ENCODE peak calls at places on chromosome 10, in nine cellular contexts. U, A, V, O, Z, F, C, G and M are unnamed samples. For H3K4me1, the result is how much of the 10 kb centered on the place peaks cover.

GRCh38 chr10:23516530-23516929 is 77.7 kb downstream of the OTUD1 start:
- DNase-seq in U (no peak), A (no peak), V (no peak), O (no peak), Z (no peak), F (no peak), C (peak), G (no peak), M (no peak)

GRCh38 chr10:102619281-102619981 is 24.8 kb upstream of the TRIM8 start:
- DNase-seq in U (no peak), A (no peak), V (no peak), O (no peak), Z (no peak), F (no peak), C (no peak), G (no peak), M (no peak)

GRCh38 chr10:35913628-35914027 is 271.5 kb upstream of the FZD8 start:
- DNase-seq in U (no peak), A (no peak), V (no peak), O (no peak), Z (no peak), F (no peak), C (no peak), G (no peak), M (no peak)

GRCh38 chr10:127417686-127418415 is 131.3 kb upstream of the NPS start:
- DNase-seq in U (no peak), A (no peak), V (peak), O (no peak), Z (no peak), F (no peak), C (no peak), G (no peak), M (no peak)

GRCh38 chr10:132229834-132230556 is 43.2 kb downstream of the DPYSL4 start:
- DNase-seq in U (no peak), A (peak), V (peak), O (peak), Z (no peak), F (no peak), C (no peak), G (peak), M (no peak)

GRCh38 chr10:129361676-129362376 is 105.2 kb upstream of the MGMT start:
- DNase-seq in U (no peak), A (no peak), V (no peak), O (no peak), Z (peak), F (no peak), C (no peak), G (no peak), M (no peak)

GRCh38 chr10:22002531-22003110 is 909 bp downstream of the DNAJC1 start:
- DNase-seq in U (no peak), A (no peak), V (no peak), O (no peak), Z (no peak), F (no peak), C (peak), G (no peak), M (no peak)

GRCh38 chr10:114719311-114719710 is 61.2 kb upstream of the ABLIM1 start:
- DNase-seq in U (no peak), A (peak), V (no peak), O (peak), Z (no peak), F (no peak), C (peak), G (no peak), M (no peak)

GRCh38 chr10:87547734-87548311 is 43.1 kb downstream of the MINPP1 start:
- DNase-seq in U (no peak), A (no peak), V (no peak), O (no peak), Z (no peak), F (no peak), C (no peak), G (no peak), M (no peak)

GRCh38 chr10:66838656-66839055 is 87.2 kb upstream of the LRRTM3 start:
- DNase-seq in U (no peak), A (no peak), V (no peak), O (no peak), Z (no peak), F (no peak), C (no peak), G (no peak), M (no peak)

GRCh38 chr10:78199019-78199418 is 165.4 kb downstream of the RPS24 start:
- DNase-seq in U (no peak), A (no peak), V (no peak), O (no peak), Z (no peak), F (no peak), C (no peak), G (no peak), M (no peak)

GRCh38 chr10:83612050-83612449 is 527.3 kb upstream of the GHITM start:
- DNase-seq in U (no peak), A (no peak), V (no peak), O (no peak), Z (no peak), F (no peak), C (no peak), G (no peak), M (no peak)

GRCh38 chr10:53209941-53210611 is 437.5 kb upstream of the MBL2 start:
- DNase-seq in U (no peak), A (no peak), V (no peak), O (no peak), Z (no peak), F (no peak), C (peak), G (no peak), M (no peak)

GRCh38 chr10:114266521-114266920 is 27.5 kb downstream of the VWA2 start:
- DNase-seq in U (no peak), A (peak), V (no peak), O (peak), Z (no peak), F (no peak), C (no peak), G (no peak), M (no peak)

GRCh38 chr10:97766996-97767924 is 4.5 kb downstream of the SFRP5 start:
- DNase-seq in U (no peak), A (no peak), V (no peak), O (no peak), Z (no peak), F (no peak), C (no peak), G (no peak), M (no peak)

GRCh38 chr10:59281861-59282260 is 80.5 kb downstream of the FAM13C start:
- DNase-seq in U (no peak), A (no peak), V (no peak), O (no peak), Z (no peak), F (no peak), C (no peak), G (no peak), M (no peak)
- TF ChIP-seq EP300 in U (no peak), A (no peak), V (no peak), O (no peak), Z (no peak), F (no peak), C (no peak), G (no peak), M (no peak)

GRCh38 chr10:561721-562120 is 127.7 kb downstream of the DIP2C start:
- DNase-seq in U (no peak), A (no peak), V (no peak), O (no peak), Z (no peak), F (no peak), C (no peak), G (no peak), M (no peak)
- H3K4me1 ChIP-seq in U (half or more), A (under half), V (under half), O (under half), Z (under half), F (under half), C (under half), G (under half), M (half or more)

GRCh38 chr10:61835069-61835908 is 66.2 kb upstream of the ARID5B start:
- DNase-seq in U (no peak), A (peak), V (no peak), O (peak), Z (no peak), F (no peak), C (peak), G (no peak), M (no peak)
- TF ChIP-seq CTCF in U (peak), A (no peak), V (no peak), O (peak), Z (no peak), F (peak), C (peak), G (no peak), M (no peak)

DNA sequence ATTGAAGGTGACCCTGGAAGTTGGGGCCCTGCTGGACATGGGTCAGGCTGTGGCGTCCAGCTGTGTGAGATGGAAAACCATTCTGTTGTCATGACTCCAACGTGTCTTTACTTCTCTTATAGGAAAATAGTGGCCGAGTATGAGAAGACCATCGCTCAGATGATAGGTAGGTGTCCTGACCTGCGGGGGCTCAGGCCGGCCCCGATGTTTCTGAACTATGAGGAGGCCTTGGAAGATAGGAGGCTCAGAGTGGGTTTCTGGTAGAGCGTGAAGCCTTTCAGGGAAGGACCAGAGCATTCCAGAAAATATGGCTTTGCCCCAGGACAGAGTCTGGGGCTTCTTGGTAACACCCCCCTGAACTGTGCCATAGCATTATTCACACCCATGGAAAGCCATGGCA is 29.3 kb upstream of the BTBD16 start:
- DNase-seq in U (no peak), A (no peak), V (no peak), O (no peak), Z (no peak), F (no peak), C (no peak), G (no peak), M (no peak)
- TF ChIP-seq EP300 in U (no peak), A (no peak), V (no peak), O (no peak), Z (no peak), F (no peak), C (no peak), G (no peak), M (no peak)

GRCh38 chr10:49054753-49055152 is 60.6 kb downstream of the VSTM4 start:
- DNase-seq in U (no peak), A (no peak), V (no peak), O (no peak), Z (no peak), F (no peak), C (no peak), G (no peak), M (peak)

GRCh38 chr10:49058341-49059255 is 56.7 kb downstream of the VSTM4 start:
- DNase-seq in U (no peak), A (no peak), V (peak), O (no peak), Z (no peak), F (no peak), C (no peak), G (no peak), M (peak)

GRCh38 chr10:49055231-49055850 is 60.0 kb downstream of the VSTM4 start:
- DNase-seq in U (no peak), A (no peak), V (no peak), O (no peak), Z (no peak), F (no peak), C (no peak), G (no peak), M (peak)

GRCh38 chr10:49056356-49056755 is 59.0 kb downstream of the VSTM4 start:
- DNase-seq in U (no peak), A (no peak), V (no peak), O (no peak), Z (no peak), F (no peak), C (no peak), G (no peak), M (peak)

GRCh38 chr10:49057481-49057880 is 57.8 kb downstream of the VSTM4 start:
- DNase-seq in U (no peak), A (no peak), V (no peak), O (no peak), Z (no peak), F (no peak), C (no peak), G (no peak), M (no peak)
- H3K4me1 ChIP-seq in U (under half), A (under half), V (under half), O (under half), Z (under half), F (under half), C (under half), G (under half), M (under half)

DNA sequence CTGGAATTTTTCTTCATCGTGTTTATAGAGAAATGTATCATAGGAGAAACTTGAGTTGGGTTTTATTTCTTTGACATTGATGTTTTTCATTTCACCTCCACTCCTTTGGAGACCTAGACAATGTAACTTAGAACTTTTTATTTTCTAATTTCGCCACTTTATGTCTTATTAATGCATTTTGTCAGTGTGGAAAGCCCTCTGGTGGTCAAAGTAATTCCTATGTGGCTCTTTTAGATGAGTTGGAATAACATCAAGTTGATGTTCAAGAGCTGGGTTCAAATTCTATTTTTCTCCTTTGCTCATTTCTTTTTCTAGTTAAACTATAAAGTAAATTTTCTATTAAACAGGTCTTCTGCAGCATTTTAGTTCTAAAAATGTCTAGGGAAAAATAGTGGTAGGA is 478.6 kb downstream of the LRMDA start:
- DNase-seq in U (no peak), A (no peak), V (no peak), O (no peak), Z (no peak), F (no peak), C (peak), G (no peak), M (no peak)
- TF ChIP-seq CTCF in U (peak), A (no peak), V (peak), O (peak), Z (no peak), F (peak), C (peak), G (peak), M (peak)

DNA sequence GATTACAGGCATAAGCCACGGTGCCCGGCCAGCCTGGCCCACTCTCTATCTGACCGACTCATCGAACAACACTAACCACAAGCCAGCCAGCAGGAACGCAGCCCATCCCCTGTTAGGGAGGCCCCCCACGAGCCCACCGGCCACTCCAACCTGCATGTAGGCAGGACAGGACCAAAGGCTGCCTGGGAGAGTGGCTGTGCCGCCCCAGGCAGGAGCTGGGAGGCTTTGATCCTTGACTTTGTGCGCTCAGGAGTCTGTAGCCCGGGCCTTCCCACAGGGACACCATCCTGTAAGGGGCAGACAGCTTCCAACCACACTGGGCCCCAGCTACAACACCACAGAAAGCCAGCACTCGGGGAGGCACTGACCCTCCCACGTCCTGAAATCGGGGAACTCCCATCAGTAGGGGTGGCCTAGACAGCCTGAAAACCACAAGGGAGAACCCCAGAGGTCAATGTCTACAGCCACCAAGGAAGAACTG is 29.4 kb downstream of the GRID1 start:
- DNase-seq in U (peak), A (no peak), V (no peak), O (no peak), Z (no peak), F (no peak), C (no peak), G (no peak), M (no peak)
- TF ChIP-seq EP300 in U (no peak), A (no peak), V (no peak), O (no peak), Z (no peak), F (no peak), C (no peak), G (no peak), M (no peak)

DNA sequence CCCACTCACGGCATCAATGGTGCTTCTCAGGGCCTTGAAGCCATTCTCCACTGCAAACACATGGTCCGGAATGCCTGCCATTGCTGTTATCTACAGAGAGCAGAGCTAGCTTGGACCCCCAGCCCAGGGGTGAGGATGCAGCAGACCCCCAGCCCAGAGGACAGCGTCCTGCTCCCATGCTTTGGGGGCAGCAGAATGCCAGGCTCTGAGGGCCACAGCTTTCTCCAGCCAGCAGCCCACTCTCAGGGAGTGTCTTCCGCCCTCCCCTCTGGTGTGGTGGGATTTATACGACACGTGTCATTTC is 48.1 kb upstream of the MSMB start:
- DNase-seq in U (no peak), A (no peak), V (no peak), O (no peak), Z (no peak), F (no peak), C (no peak), G (no peak), M (peak)
- H3K4me1 ChIP-seq in U (under half), A (under half), V (under half), O (under half), Z (under half), F (under half), C (under half), G (under half), M (under half)

DNA sequence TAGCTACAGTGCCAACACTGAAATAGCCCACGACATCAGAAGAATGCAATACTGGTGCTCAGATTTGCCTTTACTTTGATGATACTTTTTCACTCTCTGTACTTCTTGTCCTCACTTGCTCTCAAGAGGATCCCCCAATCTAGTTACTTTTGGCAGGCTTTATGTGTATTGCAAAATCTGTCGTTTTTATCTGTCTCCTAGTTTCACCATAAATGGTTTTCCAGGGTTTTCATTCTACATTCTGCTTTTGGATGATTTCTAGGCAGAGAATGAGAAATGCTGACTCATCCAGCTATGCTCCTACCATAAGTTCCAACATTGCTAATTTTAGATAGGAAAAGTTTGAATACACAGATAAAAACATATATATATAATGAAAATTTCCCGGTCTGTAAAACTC is 659.5 kb upstream of the NRG3 start:
- DNase-seq in U (no peak), A (no peak), V (no peak), O (no peak), Z (no peak), F (no peak), C (no peak), G (no peak), M (no peak)
- TF ChIP-seq CTCF in U (no peak), A (no peak), V (no peak), O (no peak), Z (no peak), F (no peak), C (no peak), G (no peak), M (no peak)

GRCh38 chr10:11488126-11488525 is 123.3 kb downstream of the USP6NL start:
- DNase-seq in U (no peak), A (no peak), V (no peak), O (no peak), Z (no peak), F (no peak), C (no peak), G (no peak), M (no peak)
- TF ChIP-seq EP300 in U (no peak), A (no peak), V (no peak), O (no peak), Z (no peak), F (no peak), C (no peak), G (no peak), M (no peak)